ENCODE peak calls at places on chromosomes 4 and X, in eight cellular contexts. One of them, this sample, is unnamed.

GRCh38 chrX:51837451-51837850 is 56.0 kb upstream of the MAGED1 start:
- DNase-seq in iPS DF 6.9: no peak
- DNase-seq in dorsolateral prefrontal cortex: no peak
- DNase-seq in A673: no peak
- DNase-seq in SJSA1: no peak
- DNase-seq in PC-3: no peak
- DNase-seq in IMR-90: no peak
- DNase-seq in MM.1S: no peak
- DNase-seq in this sample: no peak

GRCh38 chr4:106019771-106020170 is 124.5 kb downstream of the NPNT start:
- DNase-seq in iPS DF 6.9: no peak
- DNase-seq in dorsolateral prefrontal cortex: no peak
- DNase-seq in A673: no peak
- DNase-seq in SJSA1: no peak
- DNase-seq in PC-3: no peak
- DNase-seq in IMR-90: peak
- DNase-seq in MM.1S: no peak
- DNase-seq in this sample: no peak

GRCh38 chr4:89438102-89438831 is 130.7 kb upstream of the GPRIN3 start:
- DNase-seq in iPS DF 6.9: peak
- DNase-seq in dorsolateral prefrontal cortex: peak
- DNase-seq in A673: peak
- DNase-seq in SJSA1: peak
- DNase-seq in PC-3: peak
- DNase-seq in IMR-90: peak
- DNase-seq in MM.1S: peak
- DNase-seq in this sample: no peak

GRCh38 chr4:40576651-40577480 is 52.8 kb downstream of the RBM47 start:
- DNase-seq in iPS DF 6.9: no peak
- DNase-seq in dorsolateral prefrontal cortex: peak
- DNase-seq in A673: no peak
- DNase-seq in SJSA1: peak
- DNase-seq in PC-3: peak
- DNase-seq in IMR-90: peak
- DNase-seq in MM.1S: peak
- DNase-seq in this sample: peak

GRCh38 chr4:52091811-52092210 is 40.7 kb downstream of the SPATA18 start:
- DNase-seq in iPS DF 6.9: no peak
- DNase-seq in dorsolateral prefrontal cortex: no peak
- DNase-seq in A673: no peak
- DNase-seq in SJSA1: no peak
- DNase-seq in PC-3: peak
- DNase-seq in IMR-90: peak
- DNase-seq in MM.1S: no peak
- DNase-seq in this sample: no peak

GRCh38 chrX:110081740-110082139 is 78.8 kb downstream of the TMEM164 start:
- DNase-seq in iPS DF 6.9: no peak
- DNase-seq in dorsolateral prefrontal cortex: peak
- DNase-seq in A673: no peak
- DNase-seq in SJSA1: no peak
- DNase-seq in PC-3: peak
- DNase-seq in IMR-90: peak
- DNase-seq in MM.1S: no peak
- DNase-seq in this sample: peak

GRCh38 chrX:82087699-82088098 is 885.8 kb downstream of the SH3BGRL start:
- DNase-seq in iPS DF 6.9: no peak
- DNase-seq in dorsolateral prefrontal cortex: no peak
- DNase-seq in A673: no peak
- DNase-seq in SJSA1: no peak
- DNase-seq in PC-3: no peak
- DNase-seq in IMR-90: no peak
- DNase-seq in MM.1S: peak
- DNase-seq in this sample: peak

GRCh38 chr4:125432078-125432477 is 117.3 kb downstream of the FAT4 start:
- DNase-seq in iPS DF 6.9: peak
- DNase-seq in dorsolateral prefrontal cortex: peak
- DNase-seq in A673: peak
- DNase-seq in SJSA1: no peak
- DNase-seq in PC-3: no peak
- DNase-seq in IMR-90: peak
- DNase-seq in MM.1S: no peak
- DNase-seq in this sample: no peak

GRCh38 chrX:129653181-129653984 is 1.4 kb downstream of the APLN start:
- DNase-seq in iPS DF 6.9: no peak
- DNase-seq in dorsolateral prefrontal cortex: no peak
- DNase-seq in A673: no peak
- DNase-seq in SJSA1: no peak
- DNase-seq in PC-3: no peak
- DNase-seq in IMR-90: no peak
- DNase-seq in MM.1S: no peak
- DNase-seq in this sample: no peak

GRCh38 chr4:5957091-5957490 is 61.1 kb downstream of the C4orf50 start:
- DNase-seq in iPS DF 6.9: no peak
- DNase-seq in dorsolateral prefrontal cortex: no peak
- DNase-seq in A673: no peak
- DNase-seq in SJSA1: no peak
- DNase-seq in PC-3: no peak
- DNase-seq in IMR-90: no peak
- DNase-seq in MM.1S: no peak
- DNase-seq in this sample: no peak

GRCh38 chr4:77202491-77202890 is 45.5 kb downstream of the CCNG2 start:
- DNase-seq in iPS DF 6.9: no peak
- DNase-seq in dorsolateral prefrontal cortex: no peak
- DNase-seq in A673: no peak
- DNase-seq in SJSA1: no peak
- DNase-seq in PC-3: peak
- DNase-seq in IMR-90: no peak
- DNase-seq in MM.1S: no peak
- DNase-seq in this sample: no peak

GRCh38 chr4:6873291-6873690 is 36.3 kb upstream of the TBC1D14 start:
- DNase-seq in iPS DF 6.9: no peak
- DNase-seq in dorsolateral prefrontal cortex: no peak
- DNase-seq in A673: no peak
- DNase-seq in SJSA1: no peak
- DNase-seq in PC-3: peak
- DNase-seq in IMR-90: no peak
- DNase-seq in MM.1S: no peak
- DNase-seq in this sample: no peak

GRCh38 chr4:48779095-48779997 is 733 bp downstream of the FRYL start:
- DNase-seq in iPS DF 6.9: no peak
- DNase-seq in dorsolateral prefrontal cortex: peak
- DNase-seq in A673: peak
- DNase-seq in SJSA1: peak
- DNase-seq in PC-3: peak
- DNase-seq in IMR-90: peak
- DNase-seq in MM.1S: peak
- DNase-seq in this sample: peak

GRCh38 chrX:71870337-71871098 is 40.1 kb upstream of the NHSL2 start:
- DNase-seq in iPS DF 6.9: peak
- DNase-seq in dorsolateral prefrontal cortex: no peak
- DNase-seq in A673: peak
- DNase-seq in SJSA1: peak
- DNase-seq in PC-3: peak
- DNase-seq in IMR-90: no peak
- DNase-seq in MM.1S: peak
- DNase-seq in this sample: no peak

GRCh38 chr4:48906283-48907173 is at the start of gene OCIAD2:
- DNase-seq in iPS DF 6.9: peak
- DNase-seq in dorsolateral prefrontal cortex: peak
- DNase-seq in A673: peak
- DNase-seq in SJSA1: peak
- DNase-seq in PC-3: peak
- DNase-seq in IMR-90: no peak
- DNase-seq in MM.1S: peak
- DNase-seq in this sample: peak

DNA sequence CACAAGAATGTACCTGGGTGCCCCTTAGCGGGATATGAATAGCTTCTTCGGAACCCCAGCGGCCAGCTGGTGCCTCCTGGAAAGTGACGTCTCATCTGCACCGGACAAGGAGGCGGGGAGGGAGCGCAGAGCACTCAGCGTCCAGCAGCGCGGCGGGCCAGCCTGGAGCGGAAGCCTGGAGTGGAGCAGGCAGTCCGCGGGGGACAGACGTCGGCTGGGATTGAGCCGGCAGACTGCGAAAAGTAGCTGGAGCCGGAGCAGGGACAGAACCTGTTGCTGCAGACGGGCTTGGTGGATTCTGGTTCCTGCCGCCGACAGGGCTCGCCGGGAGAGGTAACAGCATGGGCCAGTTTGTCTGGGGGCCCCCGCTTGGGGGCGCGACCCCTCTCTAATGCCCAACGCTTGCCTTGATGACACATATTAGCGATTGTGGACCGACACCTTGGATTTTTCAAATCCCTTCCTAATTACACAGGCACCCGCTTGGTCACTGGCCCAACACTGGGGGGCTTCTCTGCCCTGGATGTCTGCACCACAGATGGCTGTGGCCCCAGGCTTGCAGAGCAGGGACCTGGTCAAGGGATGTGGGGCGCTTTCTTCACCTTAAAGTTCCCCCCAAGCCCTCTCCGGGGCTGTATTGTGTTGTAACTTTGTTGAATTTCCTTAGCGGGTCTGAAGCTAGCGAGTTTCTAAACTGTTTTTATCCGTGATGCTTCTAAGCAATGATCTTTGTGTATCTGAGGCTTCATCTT is at the start of gene NPFFR2:
- DNase-seq in iPS DF 6.9: peak
- DNase-seq in dorsolateral prefrontal cortex: no peak
- DNase-seq in A673: no peak
- DNase-seq in SJSA1: no peak
- DNase-seq in PC-3: no peak
- DNase-seq in IMR-90: no peak
- DNase-seq in MM.1S: no peak
- DNase-seq in this sample: no peak
- H3K4me3 ChIP-seq in iPS DF 6.9: peak
- H3K4me3 ChIP-seq in dorsolateral prefrontal cortex: peak
- H3K4me3 ChIP-seq in A673: no peak
- H3K4me3 ChIP-seq in SJSA1: no peak
- H3K4me3 ChIP-seq in PC-3: no peak
- H3K4me3 ChIP-seq in IMR-90: no peak
- H3K4me3 ChIP-seq in MM.1S: no peak
- H3K4me3 ChIP-seq in this sample: no peak

GRCh38 chr4:24578364-24578763 is 6.0 kb downstream of the DHX15 start:
- DNase-seq in iPS DF 6.9: no peak
- DNase-seq in dorsolateral prefrontal cortex: no peak
- DNase-seq in A673: no peak
- DNase-seq in SJSA1: no peak
- DNase-seq in PC-3: no peak
- DNase-seq in IMR-90: no peak
- DNase-seq in MM.1S: no peak
- DNase-seq in this sample: no peak
- H3K4me3 ChIP-seq in iPS DF 6.9: no peak
- H3K4me3 ChIP-seq in dorsolateral prefrontal cortex: no peak
- H3K4me3 ChIP-seq in A673: no peak
- H3K4me3 ChIP-seq in SJSA1: no peak
- H3K4me3 ChIP-seq in PC-3: no peak
- H3K4me3 ChIP-seq in IMR-90: no peak
- H3K4me3 ChIP-seq in MM.1S: no peak
- H3K4me3 ChIP-seq in this sample: no peak

DNA sequence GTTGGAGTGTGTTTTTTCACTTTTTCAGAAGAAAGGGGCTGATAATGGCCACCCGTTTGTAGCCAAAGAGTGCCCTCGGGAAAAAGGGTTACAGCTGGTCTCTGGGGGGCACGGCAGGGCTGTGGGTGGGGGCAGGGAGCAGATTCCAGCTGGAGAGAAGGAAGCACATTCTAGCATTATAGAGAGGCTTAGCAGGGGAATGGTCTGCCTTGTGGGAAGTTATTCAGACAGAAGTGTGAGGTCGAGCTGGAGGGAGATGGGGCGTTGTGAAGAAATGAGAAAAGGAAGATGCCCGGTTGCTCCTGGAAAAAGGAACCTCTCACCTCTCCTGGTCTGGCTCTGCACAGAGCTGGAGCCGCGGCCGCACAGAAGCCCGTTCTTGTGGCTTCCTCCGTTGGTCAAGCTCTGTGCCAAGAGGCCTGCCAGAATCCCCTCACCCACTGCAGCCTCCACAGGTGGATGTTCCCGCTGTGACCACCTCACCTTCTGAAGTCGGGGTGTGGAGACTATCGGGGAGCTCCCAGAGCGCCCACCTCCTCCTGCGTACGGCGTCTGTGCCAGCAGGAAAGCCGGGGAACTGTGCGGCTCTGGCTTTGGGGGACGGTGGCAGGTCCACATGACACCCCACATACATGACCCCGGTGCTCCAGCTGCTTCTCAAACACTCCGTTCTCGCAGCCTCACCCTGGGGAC is 52.4 kb upstream of the HGFAC start:
- DNase-seq in iPS DF 6.9: no peak
- DNase-seq in dorsolateral prefrontal cortex: no peak
- DNase-seq in A673: no peak
- DNase-seq in SJSA1: no peak
- DNase-seq in PC-3: no peak
- DNase-seq in IMR-90: no peak
- DNase-seq in MM.1S: no peak
- DNase-seq in this sample: peak
- H3K4me3 ChIP-seq in iPS DF 6.9: no peak
- H3K4me3 ChIP-seq in dorsolateral prefrontal cortex: peak
- H3K4me3 ChIP-seq in A673: no peak
- H3K4me3 ChIP-seq in SJSA1: peak
- H3K4me3 ChIP-seq in PC-3: peak
- H3K4me3 ChIP-seq in IMR-90: peak
- H3K4me3 ChIP-seq in MM.1S: no peak
- H3K4me3 ChIP-seq in this sample: peak

GRCh38 chr4:86600007-86600653 is 6.0 kb downstream of the PTPN13 start:
- DNase-seq in iPS DF 6.9: no peak
- DNase-seq in dorsolateral prefrontal cortex: no peak
- DNase-seq in A673: no peak
- DNase-seq in SJSA1: no peak
- DNase-seq in PC-3: no peak
- DNase-seq in IMR-90: no peak
- DNase-seq in MM.1S: no peak
- DNase-seq in this sample: no peak

GRCh38 chr4:86595426-86595805 is 1.3 kb downstream of the PTPN13 start:
- DNase-seq in iPS DF 6.9: no peak
- DNase-seq in dorsolateral prefrontal cortex: peak
- DNase-seq in A673: peak
- DNase-seq in SJSA1: no peak
- DNase-seq in PC-3: peak
- DNase-seq in IMR-90: peak
- DNase-seq in MM.1S: no peak
- DNase-seq in this sample: no peak

GRCh38 chr4:86593726-86594558 is at the start of gene PTPN13:
- DNase-seq in iPS DF 6.9: peak
- DNase-seq in dorsolateral prefrontal cortex: peak
- DNase-seq in A673: peak
- DNase-seq in SJSA1: peak
- DNase-seq in PC-3: peak
- DNase-seq in IMR-90: peak
- DNase-seq in MM.1S: peak
- DNase-seq in this sample: peak

GRCh38 chr4:86594559-86595425 is 677 bp downstream of the PTPN13 start:
- DNase-seq in iPS DF 6.9: no peak
- DNase-seq in dorsolateral prefrontal cortex: peak
- DNase-seq in A673: peak
- DNase-seq in SJSA1: peak
- DNase-seq in PC-3: peak
- DNase-seq in IMR-90: peak
- DNase-seq in MM.1S: peak
- DNase-seq in this sample: peak

DNA sequence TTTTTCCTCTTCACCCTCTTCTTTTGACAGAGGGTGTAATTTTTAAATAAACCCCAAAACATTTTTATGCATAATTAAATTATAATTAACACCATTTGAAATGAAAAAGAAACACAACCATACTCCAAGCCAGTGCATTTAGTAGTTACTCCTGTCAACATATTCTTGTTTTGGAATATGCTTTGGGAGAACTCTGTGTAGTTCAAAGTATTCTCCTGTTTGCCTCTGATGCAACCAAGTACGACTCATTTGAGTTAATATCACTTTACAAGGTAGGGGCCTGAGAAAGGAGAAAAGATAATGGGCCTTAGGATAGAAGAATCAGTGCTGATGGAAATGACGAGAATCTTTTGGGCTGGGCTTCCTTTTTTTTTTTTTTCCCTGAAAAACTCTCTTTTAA is 2.7 kb downstream of the PTPN13 start:
- DNase-seq in iPS DF 6.9: no peak
- DNase-seq in dorsolateral prefrontal cortex: no peak
- DNase-seq in A673: no peak
- DNase-seq in SJSA1: no peak
- DNase-seq in PC-3: peak
- DNase-seq in IMR-90: peak
- DNase-seq in MM.1S: no peak
- DNase-seq in this sample: no peak
- H3K4me3 ChIP-seq in iPS DF 6.9: no peak
- H3K4me3 ChIP-seq in dorsolateral prefrontal cortex: peak
- H3K4me3 ChIP-seq in A673: peak
- H3K4me3 ChIP-seq in SJSA1: no peak
- H3K4me3 ChIP-seq in PC-3: peak
- H3K4me3 ChIP-seq in IMR-90: no peak
- H3K4me3 ChIP-seq in MM.1S: no peak
- H3K4me3 ChIP-seq in this sample: no peak

This sample was measured in tibial artery.